ENCODE peak calls at places on chromosomes 6 and 20, in five cellular contexts. One of them, this sample, is unnamed. For H3K4me1, the result is how much of the 10 kb centered on the place peaks cover.

GRCh38 chr6:111228094-111228493 is 140.8 kb downstream of the SLC16A10 start:
- DNase-seq in uterus: no peak
- DNase-seq in right lobe of liver: no peak
- DNase-seq in naive thymus-derived CD4-positive, alpha-beta T cell: no peak
- DNase-seq in GM23338: no peak
- DNase-seq in this sample: no peak

GRCh38 chr20:51193066-51193772 is 170.3 kb upstream of the KCNG1 start:
- DNase-seq in uterus: no peak
- DNase-seq in right lobe of liver: no peak
- DNase-seq in naive thymus-derived CD4-positive, alpha-beta T cell: no peak
- DNase-seq in GM23338: no peak
- DNase-seq in this sample: no peak

GRCh38 chr6:33787336-33787953 is 1.5 kb downstream of the LEMD2 start:
- DNase-seq in uterus: no peak
- DNase-seq in right lobe of liver: no peak
- DNase-seq in naive thymus-derived CD4-positive, alpha-beta T cell: no peak
- DNase-seq in GM23338: no peak
- DNase-seq in this sample: no peak

GRCh38 chr6:127131772-127132171 is 13.3 kb downstream of the RSPO3 start:
- DNase-seq in uterus: no peak
- DNase-seq in right lobe of liver: no peak
- DNase-seq in naive thymus-derived CD4-positive, alpha-beta T cell: no peak
- DNase-seq in GM23338: no peak
- DNase-seq in this sample: no peak

GRCh38 chr6:90221403-90221802 is 75.2 kb downstream of the BACH2 start:
- DNase-seq in uterus: no peak
- DNase-seq in right lobe of liver: no peak
- DNase-seq in naive thymus-derived CD4-positive, alpha-beta T cell: no peak
- DNase-seq in GM23338: peak
- DNase-seq in this sample: no peak

GRCh38 chr6:25404693-25405169 is 125.6 kb downstream of the CARMIL1 start:
- DNase-seq in uterus: no peak
- DNase-seq in right lobe of liver: no peak
- DNase-seq in naive thymus-derived CD4-positive, alpha-beta T cell: peak
- DNase-seq in GM23338: no peak
- DNase-seq in this sample: no peak

GRCh38 chr6:44237021-44237812 is 9.7 kb upstream of the HSP90AB1 start:
- DNase-seq in uterus: peak
- DNase-seq in right lobe of liver: peak
- DNase-seq in naive thymus-derived CD4-positive, alpha-beta T cell: no peak
- DNase-seq in GM23338: peak
- DNase-seq in this sample: peak

GRCh38 chr6:92243315-92243714 is 1176.0 kb downstream of the EPHA7 start:
- DNase-seq in uterus: no peak
- DNase-seq in right lobe of liver: no peak
- DNase-seq in naive thymus-derived CD4-positive, alpha-beta T cell: no peak
- DNase-seq in GM23338: no peak
- DNase-seq in this sample: no peak

GRCh38 chr6:13488015-13488895 is 855 bp upstream of the GFOD1 start:
- DNase-seq in uterus: peak
- DNase-seq in right lobe of liver: peak
- DNase-seq in naive thymus-derived CD4-positive, alpha-beta T cell: no peak
- DNase-seq in GM23338: peak
- DNase-seq in this sample: peak

GRCh38 chr6:34289137-34289536 is 40.3 kb upstream of the SMIM29 start:
- DNase-seq in uterus: no peak
- DNase-seq in right lobe of liver: no peak
- DNase-seq in naive thymus-derived CD4-positive, alpha-beta T cell: no peak
- DNase-seq in GM23338: no peak
- DNase-seq in this sample: no peak

GRCh38 chr6:96899019-96899418 is 1.3 kb upstream of the NDUFAF4 start:
- DNase-seq in uterus: peak
- DNase-seq in right lobe of liver: no peak
- DNase-seq in naive thymus-derived CD4-positive, alpha-beta T cell: no peak
- DNase-seq in GM23338: peak
- DNase-seq in this sample: peak

GRCh38 chr6:118939683-118940082 is 4.7 kb upstream of the MCM9 start:
- DNase-seq in uterus: no peak
- DNase-seq in right lobe of liver: no peak
- DNase-seq in naive thymus-derived CD4-positive, alpha-beta T cell: no peak
- DNase-seq in GM23338: no peak
- DNase-seq in this sample: no peak

GRCh38 chr6:12911387-12911960 is 194.9 kb downstream of the PHACTR1 start:
- DNase-seq in uterus: no peak
- DNase-seq in right lobe of liver: no peak
- DNase-seq in naive thymus-derived CD4-positive, alpha-beta T cell: no peak
- DNase-seq in GM23338: peak
- DNase-seq in this sample: no peak

GRCh38 chr6:63582579-63583231 is 10.4 kb downstream of the LOC128125822 start:
- DNase-seq in uterus: no peak
- DNase-seq in right lobe of liver: no peak
- DNase-seq in naive thymus-derived CD4-positive, alpha-beta T cell: no peak
- DNase-seq in GM23338: peak
- DNase-seq in this sample: no peak

GRCh38 chr20:50704971-50705370 is 13.6 kb upstream of the RIPOR3 start:
- DNase-seq in uterus: no peak
- DNase-seq in right lobe of liver: no peak
- DNase-seq in naive thymus-derived CD4-positive, alpha-beta T cell: no peak
- DNase-seq in GM23338: no peak
- DNase-seq in this sample: no peak

GRCh38 chr20:2709205-2709981 is 16.8 kb downstream of the EBF4 start:
- DNase-seq in uterus: no peak
- DNase-seq in right lobe of liver: no peak
- DNase-seq in naive thymus-derived CD4-positive, alpha-beta T cell: no peak
- DNase-seq in GM23338: no peak
- DNase-seq in this sample: no peak

GRCh38 chr6:90319044-90319443 is 22.4 kb upstream of the BACH2 start:
- DNase-seq in uterus: no peak
- DNase-seq in right lobe of liver: no peak
- DNase-seq in naive thymus-derived CD4-positive, alpha-beta T cell: no peak
- DNase-seq in GM23338: no peak
- DNase-seq in this sample: no peak

GRCh38 chr20:8094845-8095244 is 37.2 kb upstream of the PLCB1 start:
- DNase-seq in uterus: no peak
- DNase-seq in right lobe of liver: no peak
- DNase-seq in naive thymus-derived CD4-positive, alpha-beta T cell: no peak
- DNase-seq in GM23338: no peak
- DNase-seq in this sample: no peak

GRCh38 chr20:8094415-8094818 is 37.6 kb upstream of the PLCB1 start:
- DNase-seq in uterus: peak
- DNase-seq in right lobe of liver: peak
- DNase-seq in naive thymus-derived CD4-positive, alpha-beta T cell: no peak
- DNase-seq in GM23338: no peak
- DNase-seq in this sample: peak

GRCh38 chr20:8089668-8090067 is 42.4 kb upstream of the PLCB1 start:
- DNase-seq in uterus: no peak
- DNase-seq in right lobe of liver: no peak
- DNase-seq in naive thymus-derived CD4-positive, alpha-beta T cell: no peak
- DNase-seq in GM23338: no peak
- DNase-seq in this sample: no peak
- H3K4me3 ChIP-seq in uterus: no peak
- H3K4me3 ChIP-seq in right lobe of liver: no peak
- H3K4me3 ChIP-seq in naive thymus-derived CD4-positive, alpha-beta T cell: no peak
- H3K4me3 ChIP-seq in GM23338: no peak
- H3K4me3 ChIP-seq in this sample: no peak

DNA sequence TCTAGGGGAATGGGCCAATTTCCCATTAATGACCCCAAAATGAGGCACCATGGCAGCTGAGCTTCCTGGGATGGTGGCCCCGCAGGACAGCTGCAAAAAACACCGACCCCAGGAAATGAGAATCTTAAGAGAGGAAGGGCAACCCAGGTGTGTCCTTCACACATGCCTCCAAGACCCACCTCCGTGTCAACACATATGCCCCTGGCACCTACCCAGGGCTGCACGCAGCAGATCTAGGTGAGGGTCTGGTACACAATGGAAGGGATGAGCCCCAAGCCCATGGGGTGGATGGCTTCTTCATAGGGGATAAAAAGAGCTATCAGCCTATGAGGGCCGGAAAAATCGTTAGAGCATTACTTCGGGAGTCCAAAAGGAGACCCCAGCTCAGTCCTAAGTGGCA is 9.5 kb downstream of the MTCH1 start:
- DNase-seq in uterus: no peak
- DNase-seq in right lobe of liver: no peak
- DNase-seq in naive thymus-derived CD4-positive, alpha-beta T cell: no peak
- DNase-seq in GM23338: no peak
- DNase-seq in this sample: no peak
- H3K4me1 ChIP-seq in uterus: under half
- H3K4me1 ChIP-seq in right lobe of liver: under half
- H3K4me1 ChIP-seq in naive thymus-derived CD4-positive, alpha-beta T cell: under half
- H3K4me1 ChIP-seq in GM23338: under half
- H3K4me1 ChIP-seq in this sample: under half

DNA sequence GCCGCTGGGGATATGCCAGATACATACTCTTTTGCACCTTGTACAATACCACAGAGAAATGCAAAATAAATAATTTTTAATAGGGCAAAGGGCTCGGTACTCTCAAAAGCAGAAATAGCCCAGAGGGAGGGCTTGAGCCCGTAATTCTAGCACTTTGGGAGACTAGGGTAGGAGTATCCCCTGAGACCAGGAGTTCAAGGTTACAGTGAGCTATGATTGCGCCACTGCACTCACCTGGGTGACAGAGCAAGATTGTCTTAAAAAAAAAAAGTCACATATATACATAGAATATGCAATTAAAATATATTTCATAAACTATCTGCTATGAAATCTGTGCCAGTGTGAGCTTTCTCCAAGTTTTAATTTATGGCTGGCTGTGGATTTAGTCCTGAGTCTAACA is 818 bp upstream of the TRMT11 start:
- DNase-seq in uterus: no peak
- DNase-seq in right lobe of liver: no peak
- DNase-seq in naive thymus-derived CD4-positive, alpha-beta T cell: no peak
- DNase-seq in GM23338: no peak
- DNase-seq in this sample: no peak
- H3K27ac ChIP-seq in uterus: peak
- H3K27ac ChIP-seq in right lobe of liver: peak
- H3K27ac ChIP-seq in naive thymus-derived CD4-positive, alpha-beta T cell: peak
- H3K27ac ChIP-seq in GM23338: peak
- H3K27ac ChIP-seq in this sample: peak

GRCh38 chr6:392441-393390 is 1.2 kb downstream of the IRF4 start:
- DNase-seq in uterus: no peak
- DNase-seq in right lobe of liver: no peak
- DNase-seq in naive thymus-derived CD4-positive, alpha-beta T cell: peak
- DNase-seq in GM23338: peak
- DNase-seq in this sample: no peak
- H3K4me3 ChIP-seq in uterus: peak
- H3K4me3 ChIP-seq in right lobe of liver: no peak
- H3K4me3 ChIP-seq in naive thymus-derived CD4-positive, alpha-beta T cell: peak
- H3K4me3 ChIP-seq in GM23338: peak
- H3K4me3 ChIP-seq in this sample: peak

GRCh38 chr6:152309648-152310047 is 327.5 kb downstream of the SYNE1 start:
- DNase-seq in uterus: no peak
- DNase-seq in right lobe of liver: no peak
- DNase-seq in naive thymus-derived CD4-positive, alpha-beta T cell: peak
- DNase-seq in GM23338: peak
- DNase-seq in this sample: no peak

GRCh38 chr6:152309006-152309405 is 328.2 kb downstream of the SYNE1 start:
- DNase-seq in uterus: no peak
- DNase-seq in right lobe of liver: no peak
- DNase-seq in naive thymus-derived CD4-positive, alpha-beta T cell: no peak
- DNase-seq in GM23338: no peak
- DNase-seq in this sample: no peak

GRCh38 chr6:152312434-152312833 is 324.7 kb downstream of the SYNE1 start:
- DNase-seq in uterus: no peak
- DNase-seq in right lobe of liver: no peak
- DNase-seq in naive thymus-derived CD4-positive, alpha-beta T cell: no peak
- DNase-seq in GM23338: no peak
- DNase-seq in this sample: no peak

GRCh38 chr6:152308306-152308705 is 328.9 kb downstream of the SYNE1 start:
- DNase-seq in uterus: no peak
- DNase-seq in right lobe of liver: no peak
- DNase-seq in naive thymus-derived CD4-positive, alpha-beta T cell: no peak
- DNase-seq in GM23338: peak
- DNase-seq in this sample: no peak

DNA sequence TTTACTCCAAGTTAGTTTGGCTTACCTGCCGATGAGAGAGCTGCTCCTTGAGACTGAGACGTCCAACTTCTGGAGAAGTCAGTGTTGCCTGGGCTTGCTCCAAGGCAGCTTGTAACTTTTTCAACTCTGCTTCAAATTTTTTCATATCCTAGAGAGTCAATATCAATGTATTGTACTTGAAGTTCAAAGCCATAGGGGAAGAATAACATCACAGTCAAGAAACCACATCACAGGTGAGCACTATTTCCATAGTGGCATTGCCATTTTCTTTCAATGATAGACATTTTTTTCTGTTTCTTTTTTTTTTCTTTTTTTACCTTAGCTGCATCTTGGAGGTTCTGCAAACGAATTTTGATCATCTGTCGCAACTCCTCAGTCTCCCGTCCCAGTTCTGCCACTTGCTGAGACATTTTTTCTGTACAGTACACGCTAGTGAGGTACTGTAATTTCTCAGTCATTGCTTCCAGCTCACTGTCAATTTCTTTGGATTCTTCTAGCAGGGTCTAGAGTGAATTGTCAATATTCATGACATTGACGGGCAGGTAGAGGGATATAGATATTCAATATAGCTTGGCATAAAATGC is 326.7 kb downstream of the SYNE1 start:
- DNase-seq in uterus: no peak
- DNase-seq in right lobe of liver: no peak
- DNase-seq in naive thymus-derived CD4-positive, alpha-beta T cell: peak
- DNase-seq in GM23338: no peak
- DNase-seq in this sample: no peak
- H3K4me1 ChIP-seq in uterus: under half
- H3K4me1 ChIP-seq in right lobe of liver: under half
- H3K4me1 ChIP-seq in naive thymus-derived CD4-positive, alpha-beta T cell: under half
- H3K4me1 ChIP-seq in GM23338: under half
- H3K4me1 ChIP-seq in this sample: under half

DNA sequence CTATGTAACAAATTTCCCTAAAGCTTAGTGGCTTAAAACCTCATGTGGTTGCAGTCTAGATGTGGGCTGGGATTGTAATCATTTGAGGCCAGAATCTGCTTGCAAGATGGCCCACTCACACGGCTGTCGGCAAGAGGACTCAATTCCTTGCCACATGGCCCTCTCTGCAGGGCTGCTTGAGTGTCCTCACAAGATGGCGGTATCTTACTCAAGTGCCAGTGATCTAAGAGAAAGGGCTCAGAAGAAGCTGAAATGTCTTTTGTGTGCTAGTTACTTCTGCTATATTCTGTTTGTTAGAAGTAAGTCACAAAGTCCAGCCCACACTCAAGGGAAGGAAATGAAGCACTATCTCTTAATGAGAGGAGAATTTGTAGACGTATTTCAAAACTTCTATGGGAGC is 47.1 kb upstream of the PMEPA1 start:
- DNase-seq in uterus: no peak
- DNase-seq in right lobe of liver: no peak
- DNase-seq in naive thymus-derived CD4-positive, alpha-beta T cell: no peak
- DNase-seq in GM23338: no peak
- DNase-seq in this sample: no peak
- H3K27ac ChIP-seq in uterus: no peak
- H3K27ac ChIP-seq in right lobe of liver: no peak
- H3K27ac ChIP-seq in naive thymus-derived CD4-positive, alpha-beta T cell: no peak
- H3K27ac ChIP-seq in GM23338: no peak
- H3K27ac ChIP-seq in this sample: no peak

GRCh38 chr6:93418113-93418447 is 1.3 kb downstream of the EPHA7 start:
- DNase-seq in uterus: no peak
- DNase-seq in right lobe of liver: no peak
- DNase-seq in naive thymus-derived CD4-positive, alpha-beta T cell: no peak
- DNase-seq in GM23338: no peak
- DNase-seq in this sample: no peak
- H3K4me3 ChIP-seq in uterus: peak
- H3K4me3 ChIP-seq in right lobe of liver: peak
- H3K4me3 ChIP-seq in naive thymus-derived CD4-positive, alpha-beta T cell: no peak
- H3K4me3 ChIP-seq in GM23338: peak
- H3K4me3 ChIP-seq in this sample: peak

GRCh38 chr6:134427721-134428120 is 109.8 kb upstream of the SGK1 start:
- DNase-seq in uterus: no peak
- DNase-seq in right lobe of liver: no peak
- DNase-seq in naive thymus-derived CD4-positive, alpha-beta T cell: no peak
- DNase-seq in GM23338: no peak
- DNase-seq in this sample: no peak
- H3K4me1 ChIP-seq in uterus: under half
- H3K4me1 ChIP-seq in right lobe of liver: under half
- H3K4me1 ChIP-seq in naive thymus-derived CD4-positive, alpha-beta T cell: under half
- H3K4me1 ChIP-seq in GM23338: under half
- H3K4me1 ChIP-seq in this sample: under half

This sample was measured in gastrocnemius medialis.